ENCODE peak calls at places on chromosomes 13 and 19, in seven cellular contexts. One of them, this sample, is unnamed.

GRCh38 chr19:45716314-45717130 is 14.2 kb downstream of the FBXO46 start:
- DNase-seq in H1: no peak
- DNase-seq in K562: no peak
- DNase-seq in GM12878: no peak
- DNase-seq in HepG2: no peak
- DNase-seq in SK-N-SH: peak; percentile 57
- DNase-seq in HCT116: no peak
- DNase-seq in this sample: no peak

GRCh38 chr19:17021793-17022590 is 4.6 kb downstream of the CPAMD8 start:
- DNase-seq in GM12878: no peak
- DNase-seq in HCT116: no peak
- DNase-seq in K562: no peak
- DNase-seq in HepG2: peak; percentile 11
- DNase-seq in H1: no peak
- DNase-seq in SK-N-SH: no peak
- DNase-seq in this sample: no peak

GRCh38 chr13:113581871-113582270 is 2.7 kb upstream of the TFDP1 start:
- DNase-seq in HepG2: no peak
- DNase-seq in GM12878: no peak
- DNase-seq in SK-N-SH: no peak
- DNase-seq in K562: no peak
- DNase-seq in H1: peak; percentile 39
- DNase-seq in HCT116: no peak
- DNase-seq in this sample: no peak

GRCh38 chr13:51317262-51317661 is 22.2 kb upstream of the SERPINE3 start:
- DNase-seq in GM12878: no peak
- DNase-seq in H1: no peak
- DNase-seq in SK-N-SH: no peak
- DNase-seq in K562: no peak
- DNase-seq in HCT116: no peak
- DNase-seq in HepG2: no peak
- DNase-seq in this sample: no peak

GRCh38 chr19:4328243-4328990 is 10.2 kb downstream of the STAP2 start:
- DNase-seq in H1: peak; percentile 97
- DNase-seq in K562: peak; percentile 95
- DNase-seq in SK-N-SH: peak; percentile 99
- DNase-seq in HepG2: no peak
- DNase-seq in GM12878: peak; percentile 75
- DNase-seq in HCT116: peak; percentile 87
- DNase-seq in this sample: no peak

GRCh38 chr13:40878321-40878720 is 88.9 kb downstream of the SLC25A15 start:
- DNase-seq in K562: no peak
- DNase-seq in HepG2: no peak
- DNase-seq in SK-N-SH: no peak
- DNase-seq in HCT116: no peak
- DNase-seq in GM12878: no peak
- DNase-seq in H1: no peak
- DNase-seq in this sample: no peak

GRCh38 chr19:12792048-12792852 is 964 bp downstream of the JUNB start:
- DNase-seq in HepG2: peak; percentile 46
- DNase-seq in H1: peak; percentile 84
- DNase-seq in K562: peak; percentile 87
- DNase-seq in SK-N-SH: peak; percentile 41
- DNase-seq in HCT116: no peak
- DNase-seq in GM12878: no peak
- DNase-seq in this sample: no peak

GRCh38 chr13:40146063-40146462 is 490.6 kb downstream of the COG6 start:
- DNase-seq in SK-N-SH: no peak
- DNase-seq in H1: peak; percentile 46
- DNase-seq in HepG2: no peak
- DNase-seq in HCT116: no peak
- DNase-seq in K562: no peak
- DNase-seq in GM12878: no peak
- DNase-seq in this sample: no peak

GRCh38 chr13:90492872-90493271 is 854.6 kb upstream of the MIR17HG start:
- DNase-seq in K562: peak; percentile 27
- DNase-seq in HepG2: no peak
- DNase-seq in H1: no peak
- DNase-seq in SK-N-SH: no peak
- DNase-seq in GM12878: no peak
- DNase-seq in HCT116: no peak
- DNase-seq in this sample: no peak

GRCh38 chr13:66528139-66528538 is 702.0 kb downstream of the PCDH9 start:
- DNase-seq in HCT116: no peak
- DNase-seq in H1: no peak
- DNase-seq in SK-N-SH: no peak
- DNase-seq in HepG2: no peak
- DNase-seq in GM12878: no peak
- DNase-seq in K562: no peak
- DNase-seq in this sample: no peak

GRCh38 chr19:16899566-16900075 is 10.8 kb downstream of the F2RL3 start:
- DNase-seq in K562: peak; percentile 74
- DNase-seq in HCT116: peak; percentile 35
- DNase-seq in SK-N-SH: peak; percentile 53
- DNase-seq in H1: peak; percentile 72
- DNase-seq in HepG2: peak; percentile 22
- DNase-seq in GM12878: no peak
- DNase-seq in this sample: peak; percentile 18

GRCh38 chr19:1149259-1150045 is 24.6 kb downstream of the SBNO2 start:
- DNase-seq in SK-N-SH: no peak
- DNase-seq in H1: no peak
- DNase-seq in GM12878: no peak
- DNase-seq in HepG2: no peak
- DNase-seq in HCT116: no peak
- DNase-seq in K562: no peak
- DNase-seq in this sample: no peak

GRCh38 chr19:31317098-31317497 is 32.1 kb downstream of the TSHZ3 start:
- DNase-seq in K562: no peak
- DNase-seq in HepG2: no peak
- DNase-seq in HCT116: no peak
- DNase-seq in SK-N-SH: peak; percentile 62
- DNase-seq in GM12878: no peak
- DNase-seq in H1: no peak
- DNase-seq in this sample: no peak

GRCh38 chr19:38081547-38082255 is 142.3 kb downstream of the DPF1 start:
- DNase-seq in GM12878: no peak
- DNase-seq in HCT116: no peak
- DNase-seq in H1: no peak
- DNase-seq in SK-N-SH: no peak
- DNase-seq in HepG2: no peak
- DNase-seq in K562: no peak
- DNase-seq in this sample: no peak

GRCh38 chr19:48292798-48293197 is 22.9 kb downstream of the ZNF114 start:
- DNase-seq in GM12878: no peak
- DNase-seq in SK-N-SH: no peak
- DNase-seq in K562: no peak
- DNase-seq in HCT116: no peak
- DNase-seq in HepG2: no peak
- DNase-seq in H1: no peak
- DNase-seq in this sample: no peak

GRCh38 chr19:41409288-41409687 is 11.7 kb downstream of the BCKDHA start:
- DNase-seq in GM12878: no peak
- DNase-seq in HepG2: peak; percentile 92
- DNase-seq in K562: peak; percentile 49
- DNase-seq in SK-N-SH: no peak
- DNase-seq in HCT116: peak; percentile 28
- DNase-seq in H1: no peak
- DNase-seq in this sample: no peak

GRCh38 chr19:1189419-1189818 is 15.4 kb upstream of the SBNO2 start:
- DNase-seq in GM12878: no peak
- DNase-seq in HCT116: peak; percentile 75
- DNase-seq in SK-N-SH: no peak
- DNase-seq in HepG2: no peak
- DNase-seq in H1: no peak
- DNase-seq in K562: peak; percentile 84
- DNase-seq in this sample: no peak

DNA sequence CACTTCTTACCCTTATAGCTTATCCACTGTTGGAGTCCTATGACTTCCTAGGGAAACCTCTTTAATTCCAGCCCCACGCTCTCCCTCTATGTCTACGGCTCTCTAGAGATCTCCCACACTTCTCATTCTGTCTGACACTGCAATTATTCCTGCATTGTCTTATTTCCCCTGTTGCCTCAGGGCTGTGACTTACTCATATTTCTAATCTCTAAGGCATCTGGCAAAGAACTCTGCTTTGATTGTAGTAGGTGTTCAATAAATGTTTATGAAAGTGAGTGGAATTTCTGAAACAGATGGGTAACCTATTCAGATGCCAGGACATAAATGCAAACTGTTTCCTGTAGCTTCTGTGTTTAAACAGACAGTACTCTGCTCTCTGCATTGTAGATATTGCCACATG is 102.4 kb upstream of the SERTM1 start:
- DNase-seq in H1: no peak
- DNase-seq in SK-N-SH: no peak
- DNase-seq in GM12878: no peak
- DNase-seq in K562: no peak
- DNase-seq in HCT116: no peak
- DNase-seq in HepG2: no peak
- DNase-seq in this sample: no peak
- TF ChIP-seq SIN3A in H1: no peak
- TF ChIP-seq SIN3A in SK-N-SH: no peak
- TF ChIP-seq SIN3A in GM12878: no peak
- TF ChIP-seq SIN3A in K562: no peak
- TF ChIP-seq SIN3A in HCT116: no peak
- TF ChIP-seq SIN3A in HepG2: no peak
- TF ChIP-seq SIN3A in this sample: no peak

DNA sequence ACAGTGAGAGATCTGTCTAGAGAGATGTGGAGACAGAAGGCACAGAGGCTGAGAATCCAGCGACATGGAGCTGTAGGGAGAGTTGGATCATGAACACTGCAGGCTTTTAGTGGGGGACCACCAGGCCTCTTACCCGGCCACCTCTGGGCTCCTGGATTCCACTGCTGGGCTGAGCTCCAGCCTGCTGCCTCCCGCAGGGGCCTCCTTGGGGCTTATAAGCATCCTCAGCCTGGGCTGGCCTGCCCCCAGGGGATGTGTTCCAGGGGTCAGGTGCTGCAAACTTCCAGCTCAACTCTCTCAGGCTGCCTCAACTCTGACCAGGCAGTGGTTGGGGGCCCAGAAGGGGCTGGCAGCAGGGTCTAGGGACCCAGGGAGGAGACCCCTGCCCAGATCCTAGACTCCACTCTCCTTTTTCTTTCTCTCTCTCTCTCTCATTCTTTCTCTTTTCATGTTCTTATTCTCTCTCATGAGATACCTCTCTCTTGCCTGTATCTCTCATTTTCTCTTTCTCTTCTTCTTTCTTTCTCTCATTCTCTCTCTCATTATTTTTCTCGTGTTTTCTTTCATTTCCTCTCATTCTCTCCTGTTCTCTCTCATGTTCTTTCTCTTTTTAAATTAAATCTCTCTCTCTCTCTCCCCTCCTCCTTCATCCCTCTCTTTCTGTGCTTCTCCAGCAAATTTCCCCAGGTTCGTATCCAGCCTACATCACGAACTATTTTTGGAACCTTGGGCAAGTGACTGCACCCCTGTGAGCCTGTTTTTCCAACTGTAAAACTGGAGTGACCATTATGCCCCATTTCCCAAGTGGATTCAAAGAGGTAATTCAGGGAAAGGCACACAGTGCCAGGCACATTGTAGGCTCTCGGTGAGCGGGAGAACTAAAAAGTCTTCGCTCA is at the start of gene KLK4:
- DNase-seq in H1: no peak
- DNase-seq in GM12878: no peak
- DNase-seq in HCT116: no peak
- DNase-seq in SK-N-SH: no peak
- DNase-seq in HepG2: no peak
- DNase-seq in K562: no peak
- DNase-seq in this sample: no peak
- H3K27ac ChIP-seq in H1: no peak within 1 kb of the TSS
- H3K27ac ChIP-seq in GM12878: no peak within 1 kb of the TSS
- H3K27ac ChIP-seq in HCT116: no peak within 1 kb of the TSS
- H3K27ac ChIP-seq in SK-N-SH: no peak within 1 kb of the TSS
- H3K27ac ChIP-seq in HepG2: no peak within 1 kb of the TSS
- H3K27ac ChIP-seq in K562: no peak within 1 kb of the TSS
- H3K27ac ChIP-seq in this sample: no peak within 1 kb of the TSS

DNA sequence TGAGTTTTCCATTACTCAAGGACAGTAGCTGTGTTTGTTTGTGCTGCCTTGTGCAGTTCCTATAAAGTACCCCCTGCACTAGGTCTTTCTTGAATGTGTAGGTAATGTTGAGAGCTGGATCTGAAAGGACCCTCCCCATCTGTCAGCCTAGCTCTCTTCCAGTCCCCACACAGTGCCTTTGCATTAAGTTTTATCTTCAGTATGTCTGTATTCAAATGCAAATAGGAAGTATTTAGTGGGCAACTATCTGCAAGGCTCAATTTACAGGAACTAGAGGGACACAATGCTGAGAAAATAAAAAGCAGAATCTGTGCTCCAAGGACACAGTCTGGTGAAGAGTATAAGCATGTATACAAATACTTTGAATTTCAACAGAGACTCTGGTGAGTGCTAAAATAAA is 558.5 kb downstream of the RFC3 start:
- DNase-seq in HCT116: no peak
- DNase-seq in K562: no peak
- DNase-seq in HepG2: no peak
- DNase-seq in SK-N-SH: no peak
- DNase-seq in GM12878: no peak
- DNase-seq in H1: no peak
- DNase-seq in this sample: no peak
- TF ChIP-seq SIN3A in HCT116: no peak
- TF ChIP-seq SIN3A in K562: no peak
- TF ChIP-seq SIN3A in HepG2: no peak
- TF ChIP-seq SIN3A in SK-N-SH: no peak
- TF ChIP-seq SIN3A in GM12878: no peak
- TF ChIP-seq SIN3A in H1: no peak
- TF ChIP-seq SIN3A in this sample: no peak

GRCh38 chr13:25587581-25587980 is 215.8 kb downstream of the ATP8A2 start:
- DNase-seq in H1: no peak
- DNase-seq in SK-N-SH: no peak
- DNase-seq in K562: no peak
- DNase-seq in HCT116: no peak
- DNase-seq in HepG2: no peak
- DNase-seq in GM12878: no peak
- DNase-seq in this sample: no peak
- H3K27ac ChIP-seq in H1: no peak overlapping the region
- H3K27ac ChIP-seq in SK-N-SH: no peak overlapping the region
- H3K27ac ChIP-seq in K562: no peak overlapping the region
- H3K27ac ChIP-seq in HCT116: no peak overlapping the region
- H3K27ac ChIP-seq in HepG2: no peak overlapping the region
- H3K27ac ChIP-seq in GM12878: no peak overlapping the region
- H3K27ac ChIP-seq in this sample: no peak overlapping the region